ENCODE peak calls at places on chromosomes 13 and 19, in eight cellular contexts. X is heart right ventricle, T is AG09309, D is NB4, Z is cardiac fibroblast, G is HFF-Myc, E is colonic mucosa, A is breast epithelium. P is an unnamed sample.

GRCh38 chr13:102138635-102139225 is 263.1 kb downstream of the FGF14 start:
- DNase-seq in X (no peak), T (no peak), D (no peak), Z (no peak), G (no peak), E (no peak), A (no peak), P (no peak)

GRCh38 chr13:41457589-41458186 is 338 bp downstream of the RGCC start:
- DNase-seq in X (no peak), T (no peak), D (peak), Z (no peak), G (no peak), E (peak), A (no peak), P (no peak)

GRCh38 chr13:93235258-93236015 is 8.8 kb downstream of the GPC6 start:
- DNase-seq in X (no peak), T (no peak), D (no peak), Z (peak), G (no peak), E (no peak), A (no peak), P (no peak)

GRCh38 chr13:44389003-44389666 is 15.5 kb downstream of the SERP2 start:
- DNase-seq in X (no peak), T (no peak), D (no peak), Z (no peak), G (no peak), E (no peak), A (no peak), P (no peak)

GRCh38 chr13:75959861-75960481 is 323.8 kb downstream of the LMO7 start:
- DNase-seq in X (no peak), T (no peak), D (no peak), Z (no peak), G (no peak), E (no peak), A (no peak), P (no peak)

GRCh38 chr13:113860579-113861432 is 3.1 kb downstream of the GAS6 start:
- DNase-seq in X (peak), T (no peak), D (no peak), Z (peak), G (no peak), E (peak), A (peak), P (peak)

GRCh38 chr13:73168993-73169401 is 110.2 kb downstream of the KLF5 start:
- DNase-seq in X (no peak), T (no peak), D (no peak), Z (no peak), G (peak), E (peak), A (no peak), P (no peak)

GRCh38 chr13:40109324-40109958 is 454.0 kb downstream of the COG6 start:
- DNase-seq in X (no peak), T (peak), D (peak), Z (peak), G (no peak), E (no peak), A (no peak), P (no peak)

GRCh38 chr19:14114854-14115253 is 2.7 kb downstream of the PRKACA start:
- DNase-seq in X (peak), T (no peak), D (peak), Z (peak), G (no peak), E (peak), A (no peak), P (no peak)

GRCh38 chr19:4495471-4495870 is 22.8 kb downstream of the PLIN4 start:
- DNase-seq in X (no peak), T (no peak), D (no peak), Z (no peak), G (no peak), E (no peak), A (no peak), P (no peak)

GRCh38 chr19:31570718-31571117 is 221.5 kb upstream of the TSHZ3 start:
- DNase-seq in X (no peak), T (no peak), D (no peak), Z (no peak), G (no peak), E (no peak), A (no peak), P (no peak)

GRCh38 chr19:51688665-51689571 is 4.2 kb upstream of the SPACA6 start:
- DNase-seq in X (peak), T (peak), D (no peak), Z (peak), G (peak), E (peak), A (peak), P (peak)

GRCh38 chr19:55641376-55642152 is 762 bp downstream of the ZNF580 start:
- DNase-seq in X (no peak), T (no peak), D (peak), Z (peak), G (no peak), E (peak), A (no peak), P (no peak)

GRCh38 chr19:51702754-51703654 is 9.9 kb downstream of the SPACA6 start:
- DNase-seq in X (peak), T (no peak), D (no peak), Z (no peak), G (no peak), E (peak), A (peak), P (no peak)

GRCh38 chr19:29016926-29017760 is 195.8 kb downstream of the UQCRFS1 start:
- DNase-seq in X (no peak), T (no peak), D (no peak), Z (peak), G (no peak), E (no peak), A (no peak), P (no peak)

GRCh38 chr13:73767747-73768315 is 366.4 kb downstream of the KLF12 start:
- DNase-seq in X (no peak), T (no peak), D (peak), Z (no peak), G (no peak), E (peak), A (no peak), P (no peak)

GRCh38 chr13:47413112-47413511 is 516.3 kb upstream of the HTR2A start:
- DNase-seq in X (no peak), T (no peak), D (no peak), Z (no peak), G (no peak), E (no peak), A (no peak), P (no peak)

GRCh38 chr19:54164369-54165068 is 5.0 kb upstream of the LENG1 start:
- DNase-seq in X (peak), T (no peak), D (no peak), Z (peak), G (no peak), E (peak), A (no peak), P (no peak)

GRCh38 chr13:30464496-30465351 is 1.0 kb downstream of the HMGB1 start:
- DNase-seq in X (peak), T (no peak), D (peak), Z (peak), G (no peak), E (peak), A (peak), P (peak)

GRCh38 chr13:74230984-74231443 is 96.8 kb upstream of the KLF12 start:
- DNase-seq in X (no peak), T (no peak), D (no peak), Z (no peak), G (no peak), E (no peak), A (no peak), P (no peak)

GRCh38 chr13:26899153-26899552 is 138.6 kb upstream of the GPR12 start:
- DNase-seq in X (no peak), T (no peak), D (no peak), Z (no peak), G (no peak), E (no peak), A (no peak), P (no peak)

GRCh38 chr19:58451358-58452101 is at the start of gene ZNF324B:
- DNase-seq in X (peak), T (peak), D (peak), Z (peak), G (peak), E (peak), A (peak), P (peak)

GRCh38 chr13:41916173-41916954 is 44.5 kb downstream of the VWA8 start:
- DNase-seq in X (no peak), T (peak), D (peak), Z (peak), G (peak), E (no peak), A (no peak), P (no peak)

GRCh38 chr13:40680659-40681323 is 14.3 kb upstream of the FOXO1 start:
- DNase-seq in X (no peak), T (no peak), D (no peak), Z (no peak), G (no peak), E (no peak), A (no peak), P (no peak)

GRCh38 chr13:99407906-99408702 is 93.2 kb upstream of the TM9SF2 start:
- DNase-seq in X (no peak), T (no peak), D (no peak), Z (no peak), G (no peak), E (no peak), A (peak), P (no peak)

GRCh38 chr19:46404039-46404883 is 9.1 kb downstream of the CCDC8 start:
- DNase-seq in X (peak), T (no peak), D (peak), Z (peak), G (no peak), E (peak), A (no peak), P (no peak)

GRCh38 chr13:71626396-71626795 is 240.6 kb downstream of the DACH1 start:
- DNase-seq in X (no peak), T (no peak), D (no peak), Z (no peak), G (no peak), E (no peak), A (no peak), P (no peak)

GRCh38 chr19:5130371-5131030 is 161.6 kb downstream of the KDM4B start:
- DNase-seq in X (no peak), T (no peak), D (no peak), Z (no peak), G (no peak), E (no peak), A (no peak), P (no peak)

GRCh38 chr13:51999525-51999924 is 11.7 kb downstream of the ATP7B start:
- DNase-seq in X (peak), T (no peak), D (no peak), Z (peak), G (no peak), E (no peak), A (peak), P (no peak)

GRCh38 chr13:67308004-67308772 is 78.1 kb upstream of the PCDH9 start:
- DNase-seq in X (no peak), T (no peak), D (no peak), Z (no peak), G (no peak), E (no peak), A (no peak), P (no peak)

GRCh38 chr13:97539651-97540230 is 105.8 kb downstream of the RAP2A start:
- DNase-seq in X (no peak), T (no peak), D (no peak), Z (peak), G (no peak), E (no peak), A (no peak), P (no peak)

GRCh38 chr19:1249298-1249989 is 1.1 kb downstream of the MIDN start:
- DNase-seq in X (peak), T (peak), D (peak), Z (peak), G (no peak), E (peak), A (peak), P (peak)

GRCh38 chr19:1249990-1250298 is 1.6 kb downstream of the MIDN start:
- DNase-seq in X (no peak), T (no peak), D (no peak), Z (no peak), G (no peak), E (no peak), A (no peak), P (no peak)

GRCh38 chr19:1245884-1246816 is 2.2 kb upstream of the MIDN start:
- DNase-seq in X (peak), T (no peak), D (no peak), Z (no peak), G (no peak), E (peak), A (no peak), P (no peak)

GRCh38 chr19:1248454-1249297 is at the start of gene MIDN:
- DNase-seq in X (peak), T (no peak), D (peak), Z (peak), G (no peak), E (peak), A (peak), P (peak)

DNA sequence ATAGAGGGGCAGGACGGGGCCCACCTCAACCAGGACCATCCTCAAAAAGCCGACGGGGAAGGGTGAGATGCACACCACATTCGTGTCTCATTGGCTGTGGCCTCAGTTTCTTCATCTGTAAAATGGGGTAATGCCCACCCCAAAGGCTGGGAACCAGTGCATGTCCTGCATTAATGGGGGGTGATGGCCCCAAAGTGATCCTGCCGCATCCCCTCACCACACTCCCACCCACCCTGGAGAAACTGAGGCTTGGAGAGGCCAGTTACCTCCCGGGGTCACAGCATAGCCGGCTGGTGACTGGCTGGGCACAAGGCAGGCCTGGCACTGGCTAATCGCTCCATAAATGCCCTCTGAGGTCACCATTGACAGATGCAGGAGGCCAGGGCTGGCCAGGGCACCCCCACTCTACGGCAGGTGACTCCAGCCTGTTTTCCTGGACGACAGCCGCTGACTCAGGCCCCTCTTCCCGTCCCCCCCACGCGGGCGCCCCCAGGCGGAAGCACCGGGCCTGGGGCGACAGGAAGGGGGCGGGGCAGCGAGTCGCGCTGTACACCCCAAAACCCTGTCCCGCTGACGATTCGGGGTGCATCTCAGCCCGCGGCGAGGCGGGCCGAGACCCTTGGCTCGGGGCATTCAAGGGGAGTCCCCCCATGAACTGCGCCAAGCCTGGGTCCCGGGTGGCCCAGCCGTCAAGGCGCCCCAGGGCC is 483 bp upstream of the MIDN start:
- DNase-seq in X (peak), T (no peak), D (peak), Z (peak), G (no peak), E (peak), A (no peak), P (no peak)
- TF ChIP-seq CTCF in X (no peak), T (peak), D (peak), Z (peak), G (peak), E (peak), A (no peak), P (no peak)

GRCh38 chr19:10872551-10873107 is 1.3 kb downstream of the CARM1 start:
- DNase-seq in X (no peak), T (no peak), D (no peak), Z (no peak), G (no peak), E (no peak), A (no peak), P (no peak)

GRCh38 chr19:10870501-10870954 is 825 bp upstream of the CARM1 start:
- DNase-seq in X (no peak), T (no peak), D (no peak), Z (no peak), G (no peak), E (no peak), A (no peak), P (no peak)

GRCh38 chr19:10868872-10869547 is 2.3 kb upstream of the CARM1 start:
- DNase-seq in X (no peak), T (no peak), D (no peak), Z (no peak), G (no peak), E (no peak), A (no peak), P (no peak)

GRCh38 chr19:10871711-10872550 is 578 bp downstream of the CARM1 start:
- DNase-seq in X (peak), T (no peak), D (peak), Z (peak), G (no peak), E (peak), A (no peak), P (peak)

DNA sequence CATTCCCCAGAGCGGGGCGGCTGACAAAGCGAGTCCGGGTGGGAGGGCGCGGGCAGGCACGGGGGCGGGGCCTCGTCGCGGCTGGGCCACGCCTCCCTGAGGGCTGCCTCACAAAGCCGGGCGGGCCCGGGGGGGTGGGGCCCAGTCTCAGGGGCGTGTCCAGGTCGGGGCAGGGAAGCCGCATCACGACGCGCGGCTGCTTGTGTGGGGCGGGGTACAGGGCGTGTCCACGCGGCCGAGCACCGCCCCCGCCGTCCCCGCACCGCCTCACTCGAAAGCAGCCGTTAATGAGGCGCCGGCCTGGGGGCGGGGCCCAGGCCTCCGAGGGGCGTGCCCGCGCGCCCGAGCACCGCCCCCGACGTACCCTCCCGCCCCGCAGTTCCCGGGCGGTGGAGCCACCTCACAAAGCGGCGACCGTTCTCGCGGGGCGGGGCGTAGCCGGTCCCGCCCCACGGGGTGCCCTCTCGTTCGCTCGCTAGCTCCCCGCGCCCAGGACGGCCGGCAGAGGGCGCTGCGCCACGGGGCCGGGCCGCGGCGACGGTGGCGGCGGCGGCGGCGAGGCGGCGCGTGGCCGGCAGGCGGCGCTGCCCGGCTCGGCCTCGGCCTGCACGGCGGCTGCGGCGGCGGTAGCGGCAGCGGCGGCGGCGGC is at the start of gene CARM1:
- DNase-seq in X (peak), T (peak), D (peak), Z (peak), G (peak), E (peak), A (peak), P (peak)
- TF ChIP-seq CTCF in X (peak), T (peak), D (peak), Z (peak), G (peak), E (no peak), A (peak), P (peak)

DNA sequence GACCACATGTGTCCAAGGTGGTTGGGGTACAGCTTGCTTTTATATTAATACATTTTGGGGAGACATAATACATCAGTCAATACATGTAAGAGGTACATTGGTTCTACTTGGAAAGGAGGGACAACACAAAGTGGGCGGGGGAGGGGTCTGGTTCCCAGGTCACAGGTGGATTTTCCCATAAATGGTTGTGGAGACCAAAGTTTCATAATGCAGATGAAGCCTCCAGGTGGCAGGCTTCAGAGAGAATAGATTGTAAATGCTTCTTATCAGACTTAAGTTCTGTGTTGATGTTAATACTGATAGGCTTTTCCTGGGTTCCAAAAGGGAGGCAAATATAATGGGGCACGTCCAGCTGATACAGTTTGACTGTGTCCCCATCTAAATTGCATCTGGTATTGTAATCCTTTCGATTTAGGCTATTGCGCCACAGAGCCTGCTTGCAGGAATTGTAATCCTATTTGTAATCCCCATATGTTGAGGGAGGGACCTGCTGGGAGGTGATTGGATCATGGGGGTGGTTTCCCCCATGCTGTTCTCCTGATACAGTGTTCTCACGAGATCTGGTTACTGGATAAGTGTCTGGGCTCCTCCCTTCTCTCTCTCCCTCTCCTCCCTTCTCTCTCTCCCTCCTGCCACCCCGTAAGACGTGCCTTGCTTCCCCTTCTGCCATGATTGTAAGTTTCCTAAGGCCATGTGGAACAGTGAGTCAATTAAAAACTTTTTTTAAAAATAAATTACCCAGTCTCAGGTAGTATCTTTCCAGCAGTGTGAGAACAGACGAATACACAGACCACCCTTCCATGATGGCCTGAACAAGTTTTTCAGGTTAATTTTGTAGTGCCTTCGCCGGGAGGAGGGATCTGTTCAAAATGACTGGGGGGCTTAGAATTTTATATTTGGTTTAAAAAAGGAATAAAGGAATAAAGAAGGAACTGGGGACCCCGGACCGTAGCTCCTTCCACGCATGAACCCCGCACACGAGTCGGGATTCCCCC is 44.9 kb downstream of the ZNF823 start:
- DNase-seq in X (no peak), T (peak), D (peak), Z (peak), G (peak), E (peak), A (no peak), P (no peak)
- TF ChIP-seq CTCF in X (no peak), T (peak), D (no peak), Z (no peak), G (no peak), E (peak), A (no peak), P (no peak)

GRCh38 chr19:36093146-36093662 is 17.7 kb upstream of the OVOL3 start:
- DNase-seq in X (no peak), T (no peak), D (no peak), Z (no peak), G (no peak), E (no peak), A (no peak), P (no peak)

GRCh38 chr19:36086326-36086725 is 24.6 kb upstream of the OVOL3 start:
- DNase-seq in X (no peak), T (no peak), D (no peak), Z (no peak), G (no peak), E (no peak), A (no peak), P (no peak)

GRCh38 chr19:36090930-36091695 is 19.8 kb upstream of the OVOL3 start:
- DNase-seq in X (no peak), T (no peak), D (no peak), Z (no peak), G (no peak), E (no peak), A (no peak), P (no peak)

GRCh38 chr19:36092566-36092965 is 18.4 kb upstream of the OVOL3 start:
- DNase-seq in X (no peak), T (no peak), D (no peak), Z (no peak), G (no peak), E (no peak), A (no peak), P (no peak)

DNA sequence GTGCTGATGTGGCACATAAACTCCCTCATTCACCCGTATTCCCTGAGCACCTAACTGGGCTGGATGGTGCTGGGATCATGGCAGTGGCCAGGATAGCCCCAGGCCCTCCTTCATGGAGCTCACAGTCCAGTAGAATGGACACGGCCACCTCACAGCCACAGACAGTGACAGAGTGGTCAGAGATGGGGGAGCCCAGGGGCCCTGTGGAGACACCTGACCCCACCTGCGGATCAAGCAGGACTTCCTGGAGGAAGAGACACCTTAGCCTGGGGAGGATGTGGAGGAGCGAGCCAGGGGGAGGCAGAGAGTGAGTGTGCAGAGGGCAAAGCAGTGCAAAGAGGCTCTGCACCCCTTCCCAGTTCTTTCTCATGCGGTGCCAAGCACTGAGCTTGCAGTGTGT is 21.1 kb upstream of the OVOL3 start:
- DNase-seq in X (no peak), T (no peak), D (no peak), Z (no peak), G (no peak), E (no peak), A (no peak), P (no peak)
- TF ChIP-seq CTCF in X (no peak), T (no peak), D (no peak), Z (no peak), G (no peak), E (no peak), A (no peak), P (no peak)